ENCODE peak calls at places on chromosome 17, in eight cellular contexts. Y is neural crest cell; U is T-helper 1 cell; K is MV-4-11; P is effector memory CD8-positive, alpha-beta T cell; T is germinal center; D is NCI-H460; N is NCI-H774. R is an unnamed sample.

GRCh38 chr17:60743812-60744211 is 66.2 kb downstream of the BCAS3 start:
- DNase-seq in P (no peak), N (no peak), Y (no peak), D (no peak), T (no peak), U (no peak), K (no peak), R (no peak)

GRCh38 chr17:2485970-2486369 is 25.7 kb downstream of the METTL16 start:
- DNase-seq in K (no peak), T (no peak), D (no peak), N (no peak), Y (no peak), U (no peak), P (no peak), R (no peak)

GRCh38 chr17:66466933-66467367 is 164.5 kb downstream of the PRKCA start:
- DNase-seq in P (no peak), U (no peak), N (no peak), K (peak; percentile 83), D (peak; percentile 95), T (no peak), Y (no peak), R (no peak)

GRCh38 chr17:4142107-4142900 is 526 bp downstream of the ZZEF1 start:
- DNase-seq in N (no peak), T (peak; percentile 45), Y (peak; percentile 11), U (no peak), D (no peak), P (peak; percentile 48), K (no peak), R (no peak)

GRCh38 chr17:46809110-46809571 is 9.4 kb downstream of the WNT3 start:
- DNase-seq in D (no peak), N (no peak), P (no peak), T (no peak), Y (no peak), K (no peak), U (no peak), R (no peak)

GRCh38 chr17:79188048-79188447 is 113.4 kb downstream of the ENGASE start:
- DNase-seq in N (no peak), D (peak; percentile 25), Y (peak; percentile 39), P (no peak), K (no peak), T (peak; percentile 45), U (no peak), R (peak; percentile 6)

GRCh38 chr17:10135539-10136257 is 62.7 kb downstream of the GAS7 start:
- DNase-seq in K (peak; percentile 88), P (no peak), D (no peak), U (no peak), N (no peak), Y (no peak), T (no peak), R (no peak)

GRCh38 chr17:64992325-64992802 is 64.2 kb downstream of the GNA13 start:
- DNase-seq in N (no peak), Y (no peak), T (no peak), D (no peak), K (peak; percentile 30), P (no peak), U (no peak), R (no peak)

GRCh38 chr17:6528557-6528956 is 27.8 kb downstream of the PITPNM3 start:
- DNase-seq in P (no peak), T (no peak), U (no peak), K (no peak), D (no peak), Y (no peak), N (no peak), R (no peak)

GRCh38 chr17:78708510-78708973 is 73.5 kb downstream of the CYTH1 start:
- DNase-seq in D (peak; percentile 78), U (peak; percentile 48), K (peak; percentile 56), Y (peak; percentile 57), N (peak; percentile 72), T (peak; percentile 84), P (peak; percentile 42), R (peak; percentile 33)

GRCh38 chr17:83186751-83187421 is 107.5 kb downstream of the METRNL start:
- DNase-seq in N (no peak), P (no peak), D (no peak), K (no peak), U (no peak), T (no peak), Y (no peak), R (no peak)

GRCh38 chr17:44687752-44688151 is 1.8 kb downstream of the CCDC43 start:
- DNase-seq in D (no peak), Y (no peak), K (no peak), T (no peak), N (no peak), P (no peak), U (no peak), R (no peak)

GRCh38 chr17:63116228-63116627 is 150.2 kb downstream of the TANC2 start:
- DNase-seq in Y (no peak), N (no peak), D (peak; percentile 17), T (no peak), K (no peak), U (no peak), P (no peak), R (no peak)

GRCh38 chr17:50013079-50013478 is 18.1 kb upstream of the DLX3 start:
- DNase-seq in K (no peak), P (no peak), T (no peak), N (no peak), D (no peak), Y (no peak), U (no peak), R (no peak)

GRCh38 chr17:71709974-71710373 is 410.8 kb upstream of the SOX9 start:
- DNase-seq in U (no peak), D (no peak), P (no peak), T (no peak), N (peak; percentile 70), Y (no peak), K (no peak), R (no peak)

GRCh38 chr17:8366231-8366630 is 10.3 kb downstream of the KRABD2 start:
- DNase-seq in P (no peak), N (no peak), Y (no peak), T (no peak), D (no peak), K (no peak), U (no peak), R (no peak)

GRCh38 chr17:30433514-30433913 is 43.7 kb upstream of the GOSR1 start:
- DNase-seq in P (no peak), U (no peak), N (peak; percentile 52), K (peak; percentile 52), Y (no peak), D (peak; percentile 45), T (no peak), R (no peak)

GRCh38 chr17:910503-911194 is 68.9 kb downstream of the NXN start:
- DNase-seq in N (no peak), D (no peak), P (no peak), K (no peak), T (no peak), Y (no peak), U (no peak), R (no peak)

GRCh38 chr17:42460371-42460770 is 1.7 kb downstream of the ATP6V0A1 start:
- DNase-seq in Y (no peak), K (no peak), D (no peak), T (no peak), P (no peak), U (no peak), N (no peak), R (no peak)

GRCh38 chr17:81647640-81648012 is 8.7 kb downstream of the PDE6G start:
- DNase-seq in Y (no peak), D (no peak), U (no peak), N (no peak), P (no peak), T (no peak), K (no peak), R (no peak)

GRCh38 chr17:72456026-72456569 is 335.3 kb downstream of the SOX9 start:
- DNase-seq in T (no peak), Y (no peak), P (no peak), D (no peak), U (no peak), K (no peak), N (no peak), R (no peak)

GRCh38 chr17:14372905-14373559 is 72.2 kb downstream of the HS3ST3B1 start:
- DNase-seq in N (no peak), K (no peak), D (no peak), Y (peak; percentile 5), T (no peak), P (no peak), U (no peak), R (no peak)

GRCh38 chr17:49226771-49227435 is 3.7 kb downstream of the PHOSPHO1 start:
- DNase-seq in T (no peak), Y (no peak), K (no peak), N (no peak), P (no peak), U (no peak), D (no peak), R (no peak)

GRCh38 chr17:69466905-69467630 is 52.6 kb downstream of the MAP2K6 start:
- DNase-seq in T (no peak), N (peak; percentile 18), P (no peak), U (no peak), D (peak; percentile 69), Y (no peak), K (no peak), R (no peak)

GRCh38 chr17:32483451-32484019 is 3.3 kb upstream of the CDK5R1 start:
- DNase-seq in N (peak; percentile 59), Y (peak; percentile 42), T (peak; percentile 79), K (peak; percentile 70), U (no peak), P (peak; percentile 25), D (peak; percentile 62), R (peak; percentile 57)

GRCh38 chr17:42526031-42526444 is 10.0 kb upstream of the NAGLU start:
- DNase-seq in Y (no peak), T (no peak), D (no peak), K (no peak), U (no peak), P (no peak), N (no peak), R (no peak)

GRCh38 chr17:68428498-68429172 is 28.7 kb downstream of the WIPI1 start:
- DNase-seq in D (no peak), N (no peak), K (no peak), Y (no peak), P (no peak), U (no peak), T (no peak), R (no peak)

GRCh38 chr17:13643196-13643595 is 41.5 kb upstream of the HS3ST3A1 start:
- DNase-seq in P (no peak), D (no peak), U (no peak), N (no peak), T (no peak), Y (peak; percentile 18), K (no peak), R (no peak)

GRCh38 chr17:6178959-6179358 is 108.8 kb downstream of the WSCD1 start:
- DNase-seq in D (no peak), K (no peak), Y (no peak), N (no peak), U (no peak), P (no peak), T (no peak), R (no peak)

GRCh38 chr17:11486726-11487310 is 111.5 kb upstream of the DNAH9 start:
- DNase-seq in N (no peak), U (no peak), K (no peak), T (no peak), P (no peak), Y (no peak), D (no peak), R (no peak)

R was measured in naive B cell.